ENCODE peak calls at places on chromosomes 1 and 21, in seven cellular contexts. R, T, Q, E, S, G and F are unnamed samples.

GRCh38 chr1:185291159-185291558 is 25.9 kb downstream of the IVNS1ABP start:
- DNase-seq in R (no peak), T (no peak), Q (no peak), E (no peak), S (no peak), G (no peak), F (no peak)

GRCh38 chr1:114093624-114094302 is 59.9 kb downstream of the SYT6 start:
- DNase-seq in R (no peak), T (no peak), Q (no peak), E (no peak), S (no peak), G (peak; percentile 30), F (no peak)

GRCh38 chr1:201190624-201191051 is at the start of gene IGFN1:
- DNase-seq in R (no peak), T (no peak), Q (no peak), E (no peak), S (peak; percentile 50), G (no peak), F (peak; percentile 39)

GRCh38 chr1:241734533-241734932 is 82.5 kb downstream of the WDR64 start:
- DNase-seq in R (no peak), T (no peak), Q (no peak), E (no peak), S (no peak), G (no peak), F (no peak)

GRCh38 chr1:169346036-169346589 is 21.5 kb downstream of the NME7 start:
- DNase-seq in R (no peak), T (no peak), Q (no peak), E (no peak), S (no peak), G (no peak), F (no peak)

GRCh38 chr1:160309183-160309535 is 24.2 kb upstream of the PEX19 start:
- DNase-seq in R (no peak), T (no peak), Q (no peak), E (no peak), S (no peak), G (peak; percentile 20), F (no peak)

GRCh38 chr21:41009398-41010177 is 158.4 kb upstream of the BACE2 start:
- DNase-seq in R (no peak), T (no peak), Q (no peak), E (no peak), S (no peak), G (no peak), F (no peak)

GRCh38 chr1:86503477-86504129 is 34.9 kb downstream of the CLCA1 start:
- DNase-seq in R (no peak), T (peak; percentile 52), Q (no peak), E (no peak), S (peak; percentile 19), G (peak; percentile 67), F (no peak)

GRCh38 chr1:1967151-1967550 is 36.4 kb downstream of the CFAP74 start:
- DNase-seq in R (no peak), T (no peak), Q (no peak), E (no peak), S (no peak), G (no peak), F (no peak)

GRCh38 chr1:114594046-114594445 is 12.6 kb upstream of the BCAS2 start:
- DNase-seq in R (no peak), T (no peak), Q (no peak), E (no peak), S (no peak), G (no peak), F (no peak)

GRCh38 chr1:45097944-45098343 is 85.9 kb downstream of the UROD start:
- DNase-seq in R (no peak), T (no peak), Q (no peak), E (no peak), S (no peak), G (no peak), F (no peak)

GRCh38 chr1:23774174-23774880 is 3.9 kb upstream of the PITHD1 start:
- DNase-seq in R (no peak), T (no peak), Q (no peak), E (no peak), S (no peak), G (no peak), F (no peak)

GRCh38 chr1:72122099-72122893 is 160.0 kb downstream of the NEGR1 start:
- DNase-seq in R (no peak), T (no peak), Q (no peak), E (no peak), S (no peak), G (peak; percentile 43), F (no peak)

GRCh38 chr1:113871597-113872113 is at the start of gene PTPN22:
- DNase-seq in R (no peak), T (no peak), Q (peak; percentile 68), E (peak; percentile 94), S (peak; percentile 16), G (peak; percentile 76), F (no peak)

GRCh38 chr1:211415700-211416099 is 76.3 kb downstream of the RD3 start:
- DNase-seq in R (no peak), T (no peak), Q (no peak), E (no peak), S (no peak), G (no peak), F (no peak)

GRCh38 chr1:230361941-230362340 is 64.2 kb downstream of the PGBD5 start:
- DNase-seq in R (no peak), T (no peak), Q (no peak), E (no peak), S (no peak), G (no peak), F (no peak)

GRCh38 chr21:25956993-25957714 is 213.4 kb downstream of the APP start:
- DNase-seq in R (no peak), T (no peak), Q (no peak), E (no peak), S (no peak), G (peak; percentile 81), F (no peak)

GRCh38 chr1:160096491-160097116 is 1.8 kb downstream of the IGSF8 start:
- DNase-seq in R (peak; percentile 87), T (no peak), Q (no peak), E (no peak), S (peak; percentile 55), G (peak; percentile 8), F (no peak)

GRCh38 chr21:25895565-25896205 is 160.9 kb downstream of the GABPA start:
- DNase-seq in R (no peak), T (no peak), Q (no peak), E (peak; percentile 46), S (no peak), G (peak; percentile 59), F (peak; percentile 54)

DNA sequence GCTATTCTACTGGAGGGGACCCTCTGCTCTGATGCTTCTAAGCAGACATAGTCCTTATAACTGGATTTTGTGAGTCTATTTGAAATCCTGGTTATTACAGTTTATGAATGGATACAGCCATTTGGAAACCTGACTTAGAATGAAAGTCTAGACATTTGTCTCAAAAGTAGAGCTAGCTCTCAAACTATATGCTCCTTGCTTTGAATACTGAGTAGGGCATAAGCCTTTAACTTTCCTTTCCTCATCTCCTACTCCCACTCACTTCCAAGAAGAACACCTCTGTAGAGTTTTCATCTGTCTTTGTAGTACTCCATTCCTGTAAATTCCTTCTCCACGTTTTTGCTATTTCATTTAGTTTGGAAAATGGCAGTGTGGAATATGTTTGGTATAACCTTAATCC is 9.0 kb upstream of the ARID1A start:
- DNase-seq in R (no peak), T (no peak), Q (no peak), E (no peak), S (no peak), G (peak; percentile 51), F (no peak)
- H3K4me3 ChIP-seq in R (no peak overlapping the region), T (no peak overlapping the region), Q (no peak overlapping the region), E (no peak overlapping the region), S (no peak overlapping the region), G (no peak overlapping the region), F (no peak overlapping the region)

DNA sequence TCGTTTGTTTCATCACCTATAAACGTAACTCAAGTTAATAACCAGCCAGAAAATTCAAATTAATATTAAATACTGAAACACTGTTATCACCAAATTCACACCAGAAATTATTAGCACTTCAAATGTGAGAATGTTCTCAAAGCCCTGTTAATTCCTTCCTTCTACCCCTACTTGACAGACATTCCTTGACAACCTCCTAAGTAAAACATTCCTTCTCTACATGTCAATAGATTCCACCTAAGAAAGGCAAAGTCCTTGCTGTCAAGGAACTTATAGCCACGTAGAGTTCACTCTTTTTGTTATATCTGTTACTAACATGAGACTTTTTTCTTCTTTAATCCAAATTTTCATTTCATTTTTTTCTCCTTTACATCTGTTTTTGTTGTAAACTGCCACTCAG is 441.5 kb downstream of the SMYD3 start:
- DNase-seq in R (no peak), T (no peak), Q (no peak), E (no peak), S (no peak), G (no peak), F (peak; percentile 8)
- H3K4me3 ChIP-seq in R (no peak overlapping the region), T (no peak overlapping the region), Q (no peak overlapping the region), E (no peak overlapping the region), S (no peak overlapping the region), G (no peak overlapping the region), F (no peak overlapping the region)

GRCh38 chr1:87684786-87685185 is 356.1 kb downstream of the LMO4 start:
- DNase-seq in R (no peak), T (no peak), Q (no peak), E (no peak), S (no peak), G (peak; percentile 66), F (peak; percentile 67)

GRCh38 chr1:87686671-87687070 is 358.0 kb downstream of the LMO4 start:
- DNase-seq in R (no peak), T (no peak), Q (no peak), E (no peak), S (no peak), G (no peak), F (no peak)

GRCh38 chr1:87684194-87684593 is 355.5 kb downstream of the LMO4 start:
- DNase-seq in R (no peak), T (peak; percentile 14), Q (no peak), E (no peak), S (no peak), G (peak; percentile 58), F (peak; percentile 13)

GRCh38 chr1:87685366-87686136 is 356.9 kb downstream of the LMO4 start:
- DNase-seq in R (no peak), T (no peak), Q (no peak), E (no peak), S (no peak), G (peak; percentile 33), F (peak; percentile 80)

GRCh38 chr1:87686137-87686490 is 357.4 kb downstream of the LMO4 start:
- DNase-seq in R (no peak), T (no peak), Q (no peak), E (no peak), S (no peak), G (no peak), F (no peak)
- H3K4me3 ChIP-seq in R (no peak overlapping the region), T (no peak overlapping the region), Q (no peak overlapping the region), E (no peak overlapping the region), S (no peak overlapping the region), G (no peak overlapping the region), F (no peak overlapping the region)

GRCh38 chr1:150280138-150280707 is 2.1 kb upstream of the CIART start:
- DNase-seq in R (peak; percentile 62), T (no peak), Q (no peak), E (no peak), S (no peak), G (no peak), F (no peak)

GRCh38 chr1:150281221-150281757 is 1.1 kb upstream of the CIART start:
- DNase-seq in R (peak; percentile 86), T (peak; percentile 74), Q (peak; percentile 36), E (peak; percentile 72), S (peak; percentile 70), G (peak; percentile 78), F (peak; percentile 80)

GRCh38 chr1:150281758-150282557 is at the start of gene CIART:
- DNase-seq in R (peak; percentile 98), T (peak; percentile 92), Q (peak; percentile 48), E (peak; percentile 85), S (peak; percentile 92), G (peak; percentile 99), F (no peak)

GRCh38 chr1:150283260-150283659 is 906 bp downstream of the CIART start:
- DNase-seq in R (peak; percentile 64), T (no peak), Q (no peak), E (no peak), S (no peak), G (no peak), F (no peak)

GRCh38 chr1:150282558-150282958 is 204 bp downstream of the CIART start:
- DNase-seq in R (no peak), T (no peak), Q (no peak), E (no peak), S (no peak), G (no peak), F (no peak)
- H3K4me3 ChIP-seq in R (peak overlapping the region; percentile 53), T (peak overlapping the region; percentile 52), Q (peak overlapping the region; percentile 67), E (peak overlapping the region; percentile 33), S (peak overlapping the region; percentile 80), G (peak overlapping the region; percentile 34), F (no peak overlapping the region)